ENCODE peak calls at places on chromosomes 11 and 22, in six cellular contexts. R, F, L, Q, N and C are unnamed samples. For H3K9me3, the result is how much of the 10 kb centered on the place peaks cover.

GRCh38 chr11:27963370-27963769 is 144.6 kb downstream of the KIF18A start:
- DNase-seq in N (no peak), Q (no peak), L (no peak), R (no peak), F (no peak), C (no peak)

GRCh38 chr11:111045408-111045806 is 200.1 kb upstream of the POU2AF2 start:
- DNase-seq in F (peak), L (no peak), R (no peak), N (no peak), Q (no peak), C (no peak)

GRCh38 chr11:46050065-46050464 is 71.2 kb downstream of the PHF21A start:
- DNase-seq in Q (no peak), R (peak), L (no peak), N (peak), F (peak), C (no peak)

GRCh38 chr22:40404251-40405177 is 34.1 kb downstream of the SGSM3 start:
- DNase-seq in F (no peak), Q (no peak), R (no peak), N (no peak), L (no peak), C (no peak)

GRCh38 chr11:49432242-49432848 is 223.9 kb upstream of the FOLH1 start:
- DNase-seq in N (no peak), R (no peak), Q (no peak), F (no peak), L (no peak), C (no peak)

GRCh38 chr11:32435511-32435946 is at the start of gene WT1:
- DNase-seq in L (no peak), F (no peak), R (no peak), Q (no peak), N (peak), C (peak)

GRCh38 chr11:3183523-3183922 is 18.4 kb upstream of the OSBPL5 start:
- DNase-seq in N (no peak), R (no peak), F (no peak), L (no peak), Q (no peak), C (no peak)

GRCh38 chr11:12318791-12319733 is 58.3 kb upstream of the PARVA start:
- DNase-seq in L (no peak), N (peak), Q (no peak), R (no peak), F (peak), C (peak)

GRCh38 chr22:43152355-43153071 is 1.2 kb downstream of the TSPO start:
- DNase-seq in R (no peak), N (peak), L (peak), Q (peak), F (peak), C (peak)

GRCh38 chr11:8099291-8099899 is 18.4 kb downstream of the TUB start:
- DNase-seq in F (peak), Q (peak), N (peak), L (no peak), R (peak), C (peak)

GRCh38 chr11:79160786-79161403 is 279.9 kb downstream of the TENM4 start:
- DNase-seq in L (no peak), Q (no peak), F (no peak), N (peak), R (no peak), C (no peak)

GRCh38 chr22:44462246-44463015 is 35.6 kb downstream of the RTL6 start:
- DNase-seq in F (no peak), L (no peak), Q (no peak), R (no peak), N (peak), C (no peak)

DNA sequence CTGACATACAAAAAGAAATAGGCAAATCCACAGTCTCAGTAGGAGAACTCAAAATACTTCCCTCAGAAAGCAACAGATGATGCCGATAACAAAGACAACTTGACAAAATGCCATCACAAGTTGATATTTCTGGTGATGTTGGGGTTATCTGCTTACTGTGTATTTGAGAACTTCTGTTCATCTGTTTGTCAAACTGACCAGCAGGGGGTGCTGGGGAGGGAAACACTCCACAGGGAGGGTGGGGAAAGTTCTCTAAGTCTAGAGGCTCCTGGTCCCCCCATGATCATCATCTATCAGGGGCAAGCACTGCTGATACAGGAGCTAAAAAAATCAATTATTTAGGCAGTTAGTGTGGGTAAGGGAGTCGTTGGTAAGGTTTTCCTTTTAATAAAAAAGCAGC is 19.2 kb downstream of the GLYATL1 start:
- DNase-seq in L (no peak), F (no peak), R (peak), Q (peak), N (peak), C (peak)
- TF ChIP-seq CTCF in L (peak), F (peak), R (peak), Q (no peak), N (peak), C (peak)

GRCh38 chr11:114612686-114613085 is 17.1 kb upstream of the NXPE4 start:
- DNase-seq in Q (no peak), L (no peak), R (no peak), N (no peak), F (no peak), C (no peak)

GRCh38 chr11:114609429-114609828 is 13.8 kb upstream of the NXPE4 start:
- DNase-seq in R (no peak), L (no peak), Q (no peak), N (no peak), F (no peak), C (no peak)

GRCh38 chr11:114607753-114608459 is 12.3 kb upstream of the NXPE4 start:
- DNase-seq in Q (no peak), L (no peak), N (no peak), F (no peak), R (no peak), C (no peak)

GRCh38 chr11:114610984-114611944 is 15.7 kb upstream of the NXPE4 start:
- DNase-seq in N (peak), R (no peak), Q (no peak), L (no peak), F (peak), C (no peak)

GRCh38 chr11:114610550-114610949 is 15.0 kb upstream of the NXPE4 start:
- DNase-seq in Q (no peak), L (no peak), F (no peak), N (no peak), R (no peak), C (no peak)
- H3K9me3 ChIP-seq in Q (under half), L (under half), F (under half), N (under half), R (under half), C (under half)

DNA sequence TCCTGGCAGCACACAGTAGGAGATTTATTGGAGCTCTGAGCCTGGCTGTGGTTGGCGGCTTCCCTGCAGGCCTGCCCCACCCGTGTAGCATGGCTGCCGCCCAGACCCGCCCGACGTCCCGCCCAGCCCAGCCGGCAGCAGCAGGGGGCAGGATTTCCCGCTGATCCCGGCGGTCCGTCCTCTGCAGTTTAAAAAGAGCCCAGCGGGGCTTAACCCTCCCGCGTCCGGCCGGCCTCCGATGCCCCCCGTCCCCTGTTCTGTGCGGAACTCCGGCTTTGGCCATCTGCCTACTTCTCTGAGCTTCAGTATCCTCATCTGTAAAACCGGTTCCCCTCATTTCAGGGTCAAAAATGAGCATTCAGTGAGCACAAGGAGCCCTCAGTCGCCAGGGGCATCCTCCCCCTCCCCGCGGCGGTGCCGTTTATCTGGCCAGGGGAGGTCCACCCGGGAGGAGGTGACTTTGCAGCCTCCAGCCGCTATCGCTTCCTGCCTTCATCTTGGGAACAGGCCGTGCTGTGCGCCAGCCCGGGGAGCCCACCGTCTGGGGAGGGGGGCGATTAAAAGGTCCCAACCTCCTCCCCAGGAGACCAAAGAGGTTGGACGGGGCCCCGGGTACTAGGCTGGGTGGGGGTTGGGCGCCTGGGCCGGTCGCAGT is at the start of gene GAS2L1:
- DNase-seq in R (peak), Q (peak), L (peak), N (peak), F (peak), C (peak)
- TF ChIP-seq CTCF in R (peak), Q (peak), L (peak), N (peak), F (peak), C (peak)

GRCh38 chr22:48323746-48324145 is 1503.9 kb downstream of the BRD1 start:
- DNase-seq in L (no peak), Q (no peak), R (no peak), N (no peak), F (no peak), C (no peak)
- H3K9me3 ChIP-seq in L (under half), Q (under half), R (under half), N (under half), F (under half), C (under half)

GRCh38 chr11:30131535-30131934 is 99.3 kb upstream of the FSHB start:
- DNase-seq in R (no peak), N (no peak), Q (no peak), L (no peak), F (no peak), C (no peak)
- TF ChIP-seq CTCF in R (no peak), N (no peak), Q (no peak), L (no peak), F (no peak), C (no peak)